ENCODE peak calls at places on chromosomes 4 and X, in four cellular contexts. V is left lung, C is K562, B is MCF 10A. F is an unnamed sample.

GRCh38 chr4:86452323-86452995 is 92.6 kb upstream of the MAPK10 start:
- DNase-seq in V (no peak), B (no peak), C (no peak), F (no peak)

GRCh38 chr4:25180524-25181131 is 20.4 kb upstream of the SEPSECS start:
- DNase-seq in C (peak), V (no peak), B (peak), F (no peak)

GRCh38 chrX:48896611-48897011 is 957 bp downstream of the TIMM17B start:
- DNase-seq in C (peak), B (no peak), V (no peak), F (no peak)

GRCh38 chrX:114582698-114583395 is 1.0 kb upstream of the HTR2C start:
- DNase-seq in B (no peak), V (no peak), C (no peak), F (no peak)

GRCh38 chr4:45350438-45350837 is 624.1 kb upstream of the GNPDA2 start:
- DNase-seq in V (no peak), C (no peak), B (peak), F (no peak)

GRCh38 chr4:38757945-38758344 is 24.8 kb downstream of the TLR10 start:
- DNase-seq in C (peak), B (peak), V (no peak), F (no peak)

GRCh38 chr4:186887211-186887785 is 163.6 kb upstream of the FAT1 start:
- DNase-seq in B (peak), C (no peak), V (no peak), F (no peak)

GRCh38 chr4:157320092-157320491 is 99.6 kb downstream of the GRIA2 start:
- DNase-seq in C (no peak), V (no peak), B (no peak), F (no peak)

GRCh38 chr4:150297861-150298474 is 219.7 kb downstream of the DCLK2 start:
- DNase-seq in B (peak), V (no peak), C (peak), F (no peak)

GRCh38 chrX:10986616-10987015 is 124.5 kb upstream of the HCCS start:
- DNase-seq in C (no peak), V (no peak), B (no peak), F (no peak)

GRCh38 chrX:154735695-154736393 is 15.0 kb downstream of the GAB3 start:
- DNase-seq in C (no peak), V (peak), B (peak), F (no peak)

GRCh38 chr4:41103657-41104056 is 110.7 kb downstream of the APBB2 start:
- DNase-seq in V (no peak), B (no peak), C (no peak), F (no peak)

GRCh38 chr4:56424697-56425514 is 10.5 kb downstream of the PPAT start:
- DNase-seq in B (peak), V (no peak), C (peak), F (no peak)

GRCh38 chr4:40515037-40515397 is 114.6 kb downstream of the RBM47 start:
- DNase-seq in V (no peak), B (no peak), C (no peak), F (no peak)

GRCh38 chr4:128862608-128863313 is 53.3 kb downstream of the JADE1 start:
- DNase-seq in C (no peak), B (no peak), V (no peak), F (peak)

GRCh38 chr4:98970386-98970785 is 25.1 kb upstream of the METAP1 start:
- DNase-seq in B (no peak), C (no peak), V (no peak), F (no peak)

GRCh38 chrX:118974088-118974907 is at the start of gene LONRF3:
- DNase-seq in V (peak), B (peak), C (peak), F (peak)

GRCh38 chr4:140533951-140534480 is 10.0 kb downstream of the ELMOD2 start:
- DNase-seq in V (no peak), C (no peak), B (no peak), F (no peak)

GRCh38 chr4:99998062-99998880 is 48.2 kb upstream of the H2AZ1 start:
- DNase-seq in V (no peak), B (peak), C (no peak), F (no peak)

GRCh38 chr4:147863111-147863747 is 131.3 kb downstream of the ARHGAP10 start:
- DNase-seq in C (no peak), V (no peak), B (no peak), F (no peak)
- TF ChIP-seq CTCF in C (no peak), V (no peak), B (no peak), F (no peak)

GRCh38 chrX:100606753-100607152 is 22.0 kb downstream of the TNMD start:
- DNase-seq in B (no peak), C (no peak), V (no peak), F (no peak)

GRCh38 chrX:100611951-100612350 is 24.7 kb downstream of the TSPAN6 start:
- DNase-seq in C (no peak), V (no peak), B (no peak), F (no peak)

GRCh38 chrX:100615015-100615414 is 21.6 kb downstream of the TSPAN6 start:
- DNase-seq in C (no peak), B (peak), V (no peak), F (no peak)

DNA sequence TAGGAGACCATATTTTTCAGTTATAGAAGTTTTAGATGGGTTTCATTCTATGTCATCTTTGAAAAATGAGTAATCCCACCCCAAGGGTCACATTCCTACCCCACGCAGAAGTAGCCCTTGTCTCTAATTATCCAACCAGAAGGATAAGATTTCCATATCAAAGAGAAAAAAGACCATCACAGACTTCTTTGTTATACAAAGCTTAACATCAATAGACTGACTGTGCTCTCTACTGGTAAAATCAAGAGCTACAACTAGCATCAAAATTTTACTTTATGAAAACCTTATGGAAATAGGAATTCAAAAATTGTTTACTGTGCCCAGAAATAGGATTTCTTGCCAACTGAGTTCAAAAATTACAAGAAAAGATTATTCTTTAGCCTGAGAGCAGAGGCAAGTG is 24.9 kb downstream of the TNMD start:
- DNase-seq in C (no peak), B (no peak), V (no peak), F (no peak)
- TF ChIP-seq CTCF in C (no peak), B (peak), V (no peak), F (no peak)

GRCh38 chrX:106038625-106039024 is at the start of gene SERPINA7:
- DNase-seq in B (no peak), C (no peak), V (no peak), F (no peak)

GRCh38 chrX:106042296-106042695 is 3.8 kb upstream of the SERPINA7 start:
- DNase-seq in V (no peak), B (no peak), C (no peak), F (no peak)

GRCh38 chrX:106037835-106038473 is 573 bp downstream of the SERPINA7 start:
- DNase-seq in C (no peak), B (no peak), V (no peak), F (no peak)

GRCh38 chrX:106036716-106037115 is 1.8 kb downstream of the SERPINA7 start:
- DNase-seq in V (no peak), B (no peak), C (no peak), F (no peak)

DNA sequence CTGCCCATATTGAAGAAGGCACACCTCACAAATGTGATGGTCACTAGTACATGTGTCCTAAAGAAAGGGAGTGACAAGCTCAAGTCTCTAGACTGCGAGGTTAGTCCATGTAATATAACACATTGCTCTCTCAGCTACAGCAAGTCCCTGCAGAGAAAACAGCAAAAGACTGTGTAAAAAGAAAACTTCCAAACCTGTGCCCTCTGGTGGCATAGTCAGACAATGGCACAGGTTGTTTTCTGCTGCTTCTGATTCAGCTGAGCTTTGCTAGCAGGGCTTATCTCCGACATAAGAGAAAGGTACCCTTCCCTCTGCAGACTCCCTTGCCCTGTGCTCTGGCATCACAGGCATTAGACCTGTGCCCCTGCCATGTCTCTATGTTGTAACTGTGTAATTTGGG is 1.4 kb upstream of the SERPINA7 start:
- DNase-seq in B (peak), V (no peak), C (no peak), F (no peak)
- TF ChIP-seq CTCF in B (peak), V (peak), C (no peak), F (no peak)

DNA sequence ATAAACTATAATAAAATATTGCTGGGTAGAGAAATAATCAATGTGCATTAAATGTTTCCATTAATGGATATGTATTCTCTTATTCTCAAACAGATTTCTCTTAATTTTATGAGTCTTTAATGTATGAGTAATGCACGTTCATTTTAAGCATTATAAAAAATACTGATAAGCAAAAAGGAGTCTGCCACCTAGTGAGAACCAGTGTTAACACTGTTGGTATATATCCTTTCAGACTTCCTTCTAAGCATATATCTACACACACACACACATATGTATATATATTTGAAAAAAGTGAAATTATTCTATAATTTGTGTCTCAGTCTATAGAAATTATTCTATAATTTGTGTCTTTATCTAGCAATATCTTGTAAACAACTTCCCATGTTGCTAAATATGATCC is 49.9 kb upstream of the MTMR1 start:
- DNase-seq in C (no peak), B (peak), V (no peak), F (no peak)
- TF ChIP-seq CTCF in C (no peak), B (peak), V (no peak), F (no peak)

DNA sequence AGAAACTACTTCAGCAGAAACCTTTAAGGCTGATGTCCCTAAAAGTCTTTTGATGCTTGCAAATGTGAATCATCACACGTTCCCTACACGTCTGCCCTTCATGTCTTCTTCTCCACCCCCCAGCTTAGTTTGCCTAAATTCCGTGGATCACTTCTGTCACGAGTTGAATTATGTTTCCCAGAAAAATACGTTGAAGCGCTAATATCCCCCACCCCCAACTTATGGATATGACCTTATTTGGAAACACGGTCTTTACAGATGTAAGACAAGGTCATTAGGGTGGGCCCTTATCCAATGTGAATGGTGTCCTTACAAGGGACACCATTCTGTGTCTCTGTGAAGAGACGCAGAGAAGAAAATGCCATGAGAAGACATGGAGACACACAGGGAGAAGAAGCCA is 2.1 kb upstream of the ZNF518B start:
- DNase-seq in V (no peak), B (no peak), C (no peak), F (no peak)
- TF ChIP-seq CTCF in V (no peak), B (no peak), C (no peak), F (no peak)

GRCh38 chr4:122826596-122827257 is at the start of gene FGF2:
- DNase-seq in C (peak), V (peak), B (peak), F (peak)

GRCh38 chr4:122824616-122825015 is 2.0 kb upstream of the FGF2 start:
- DNase-seq in B (no peak), C (no peak), V (no peak), F (no peak)

GRCh38 chr4:122827899-122828601 is 1.4 kb downstream of the FGF2 start:
- DNase-seq in V (no peak), B (peak), C (peak), F (peak)

GRCh38 chr4:122826000-122826595 is 533 bp upstream of the FGF2 start:
- DNase-seq in C (no peak), V (no peak), B (no peak), F (no peak)

DNA sequence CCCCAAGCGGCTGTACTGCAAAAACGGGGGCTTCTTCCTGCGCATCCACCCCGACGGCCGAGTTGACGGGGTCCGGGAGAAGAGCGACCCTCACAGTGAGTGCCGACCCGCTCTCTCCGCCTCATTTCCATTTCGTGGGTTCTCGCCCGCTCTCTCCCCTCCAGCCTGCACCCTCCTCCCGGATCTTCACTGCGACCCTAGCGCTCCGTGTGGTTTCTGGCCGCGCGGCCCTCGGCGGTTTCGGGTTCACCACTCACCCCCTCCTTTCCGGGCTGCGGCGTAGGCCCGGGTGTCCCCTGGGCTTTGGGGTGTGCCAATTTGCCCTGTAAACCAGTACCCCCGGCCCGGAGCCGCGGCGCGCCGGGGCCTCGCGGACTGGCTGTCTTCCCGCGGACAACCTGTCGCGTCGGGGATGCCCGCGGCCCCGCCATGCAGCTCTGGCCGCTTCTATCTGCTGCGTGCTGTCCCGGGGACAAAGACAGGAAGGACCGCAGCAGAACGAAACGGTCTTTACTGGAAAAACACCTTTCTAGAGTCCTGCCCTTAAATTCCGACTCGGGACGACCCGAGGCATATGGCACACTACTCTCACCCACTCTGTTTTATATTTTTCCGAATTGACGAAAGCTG is 742 bp downstream of the FGF2 start:
- DNase-seq in C (peak), V (no peak), B (peak), F (peak)
- TF ChIP-seq CTCF in C (no peak), V (no peak), B (no peak), F (no peak)